ENCODE peak calls at places on chromosome 20, in eight cellular contexts. U, D, E, Z, H, B, J and N are unnamed samples.

GRCh38 chr20:2859330-2860121 is 13.8 kb upstream of the PTPRA start:
- DNase-seq in U (no peak), D (peak), E (no peak), Z (no peak), H (no peak), B (no peak), J (no peak), N (no peak)

GRCh38 chr20:52105573-52106422 is 85.8 kb downstream of the ZFP64 start:
- DNase-seq in U (no peak), D (no peak), E (no peak), Z (no peak), H (peak), B (no peak), J (no peak), N (no peak)

GRCh38 chr20:63652192-63652980 is 838 bp downstream of the STMN3 start:
- DNase-seq in U (no peak), D (no peak), E (no peak), Z (no peak), H (no peak), B (no peak), J (peak), N (no peak)

GRCh38 chr20:51494241-51495110 is 48.0 kb downstream of the NFATC2 start:
- DNase-seq in U (no peak), D (no peak), E (no peak), Z (no peak), H (no peak), B (no peak), J (no peak), N (no peak)

GRCh38 chr20:2303693-2304092 is 7.9 kb downstream of the TGM3 start:
- DNase-seq in U (no peak), D (no peak), E (no peak), Z (no peak), H (no peak), B (no peak), J (no peak), N (no peak)

GRCh38 chr20:38728237-38728761 is 4.0 kb downstream of the SLC32A1 start:
- DNase-seq in U (no peak), D (no peak), E (no peak), Z (no peak), H (no peak), B (no peak), J (no peak), N (no peak)

GRCh38 chr20:62875419-62876355 is 14.1 kb upstream of the TCFL5 start:
- DNase-seq in U (peak), D (peak), E (peak), Z (peak), H (peak), B (peak), J (peak), N (peak)

GRCh38 chr20:9093203-9093962 is 24.5 kb downstream of the PLCB4 start:
- DNase-seq in U (no peak), D (no peak), E (no peak), Z (no peak), H (no peak), B (no peak), J (no peak), N (no peak)

GRCh38 chr20:47865912-47866311 is 80.6 kb upstream of the SULF2 start:
- DNase-seq in U (no peak), D (no peak), E (no peak), Z (no peak), H (no peak), B (no peak), J (no peak), N (no peak)

DNA sequence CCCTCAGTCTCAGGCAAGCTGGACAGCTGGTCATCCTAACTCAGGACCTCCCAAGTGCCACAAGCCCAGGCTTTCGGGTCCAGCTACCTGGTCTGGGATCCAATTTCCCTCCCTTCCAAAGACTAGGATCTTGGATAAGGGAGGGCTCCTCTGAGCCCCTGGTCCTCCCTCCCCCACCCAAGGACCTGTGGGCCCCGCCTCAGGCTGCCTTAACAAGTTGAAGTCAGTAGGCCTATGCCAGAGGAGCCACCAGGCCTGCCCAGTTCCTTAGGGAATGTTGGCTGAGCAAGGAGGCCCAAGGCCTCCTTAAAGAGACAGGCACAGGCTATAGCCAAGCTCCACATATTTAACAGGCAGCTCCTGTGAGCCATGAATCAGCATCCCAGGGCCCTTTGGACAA is 27.2 kb upstream of the NOL4L start:
- DNase-seq in U (no peak), D (no peak), E (no peak), Z (no peak), H (no peak), B (no peak), J (no peak), N (no peak)
- H3K27ac ChIP-seq in U (no peak), D (no peak), E (no peak), Z (no peak), H (no peak), B (no peak), J (no peak), N (no peak)

DNA sequence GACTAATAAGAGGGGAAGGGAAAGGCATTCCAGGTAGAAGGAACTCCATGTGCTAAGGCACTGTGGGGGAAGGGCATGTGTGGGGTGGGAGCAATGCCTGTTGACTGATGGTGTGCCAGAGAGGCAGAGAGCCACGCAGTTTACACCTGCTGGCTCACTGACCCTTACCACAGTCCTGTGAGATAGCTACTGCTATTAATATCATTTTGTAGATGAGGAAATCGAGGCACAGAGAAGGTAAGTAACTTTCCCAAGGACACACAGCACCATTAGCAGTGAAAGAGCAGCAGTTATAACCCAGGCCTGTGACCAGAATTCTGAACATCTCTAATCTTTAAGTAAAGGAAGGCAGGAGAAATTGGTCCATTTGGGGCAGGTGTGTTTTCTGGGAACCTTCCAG is 38.8 kb upstream of the B4GALT5 start:
- DNase-seq in U (no peak), D (no peak), E (no peak), Z (no peak), H (no peak), B (no peak), J (no peak), N (no peak)
- H3K27ac ChIP-seq in U (no peak), D (no peak), E (peak), Z (no peak), H (no peak), B (no peak), J (no peak), N (no peak)

GRCh38 chr20:432677-433299 is 24.7 kb downstream of the RBCK1 start:
- DNase-seq in U (peak), D (no peak), E (no peak), Z (no peak), H (no peak), B (no peak), J (no peak), N (no peak)
- H3K27ac ChIP-seq in U (no peak), D (no peak), E (no peak), Z (peak), H (no peak), B (peak), J (peak), N (no peak)

GRCh38 chr20:57471496-57472210 is 53.3 kb downstream of the CTCFL start:
- DNase-seq in U (peak), D (no peak), E (no peak), Z (no peak), H (no peak), B (no peak), J (no peak), N (no peak)
- H3K27ac ChIP-seq in U (no peak), D (no peak), E (no peak), Z (no peak), H (no peak), B (no peak), J (no peak), N (no peak)

DNA sequence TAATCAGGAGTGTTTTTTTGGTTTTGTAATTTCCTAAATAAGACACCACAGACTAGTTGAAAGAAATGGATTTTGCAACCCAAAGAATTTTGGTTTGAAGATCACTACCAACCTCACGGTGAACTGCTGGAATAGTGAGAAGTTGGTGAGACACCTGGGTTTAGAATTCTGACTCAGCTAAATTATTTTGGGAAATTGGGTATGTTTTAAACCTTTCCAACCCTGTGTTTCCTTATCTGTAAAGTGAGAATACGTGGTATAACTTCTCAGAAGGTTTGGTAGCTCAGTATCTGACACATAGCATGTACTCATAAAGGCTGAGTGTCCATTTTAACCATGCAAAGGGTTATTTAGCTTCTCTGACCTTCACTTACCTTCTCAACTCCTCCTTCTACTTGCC is 261.9 kb downstream of the FOXA2 start:
- DNase-seq in U (no peak), D (no peak), E (no peak), Z (no peak), H (no peak), B (no peak), J (no peak), N (no peak)
- H3K27ac ChIP-seq in U (no peak), D (no peak), E (no peak), Z (no peak), H (no peak), B (no peak), J (no peak), N (no peak)

GRCh38 chr20:61125076-61125475 is 127.0 kb upstream of the CDH4 start:
- DNase-seq in U (no peak), D (no peak), E (no peak), Z (no peak), H (no peak), B (no peak), J (no peak), N (no peak)
- H3K27ac ChIP-seq in U (no peak), D (no peak), E (no peak), Z (no peak), H (no peak), B (no peak), J (no peak), N (no peak)